ENCODE peak calls at places on chromosomes 3 and 15, in nine cellular contexts. Y is occipital lobe, B is EH, S is bronchial epithelial cell, X is iris pigment epithelial cell, C is astrocyte of the cerebellum, R is stomach, W is lower leg skin, Z is mucosa of descending colon. O is an unnamed sample.
A peak's percentile ranks its signal among the peaks of the same experiment; 100 is the strongest.

GRCh38 chr3:159775372-159775961 is 213.2 kb upstream of the IL12A start:
- DNase-seq in B (peak; percentile 93), R (no peak), C (no peak), W (no peak), S (peak; percentile 60), X (peak; percentile 82), Z (peak; percentile 49), Y (peak; percentile 75), O (peak; percentile 70)

GRCh38 chr3:187368251-187368733 is at the start of gene RTP4:
- DNase-seq in X (peak; percentile 18), Z (peak; percentile 39), Y (peak; percentile 4), R (no peak), S (peak; percentile 63), W (no peak), B (peak; percentile 34), C (peak; percentile 29), O (peak; percentile 44)

GRCh38 chr15:66803749-66804148 is 101.7 kb downstream of the SMAD6 start:
- DNase-seq in B (no peak), Z (no peak), Y (no peak), W (no peak), X (no peak), S (no peak), R (no peak), C (no peak), O (no peak)

GRCh38 chr15:66702770-66703539 is 919 bp downstream of the SMAD6 start:
- DNase-seq in R (peak; percentile 36), W (no peak), S (no peak), Z (peak; percentile 64), B (no peak), Y (no peak), C (no peak), X (no peak), O (no peak)

GRCh38 chr3:15428539-15428938 is 1.1 kb downstream of the EAF1 start:
- DNase-seq in R (no peak), Y (no peak), B (peak; percentile 76), C (no peak), Z (no peak), S (peak; percentile 95), X (peak; percentile 89), W (peak; percentile 57), O (peak; percentile 95)

GRCh38 chr3:182212479-182213076 is 500.9 kb downstream of the SOX2 start:
- DNase-seq in W (no peak), Y (peak; percentile 38), B (no peak), S (peak; percentile 99), C (peak; percentile 98), Z (no peak), X (peak; percentile 70), R (peak; percentile 54), O (peak; percentile 100)

GRCh38 chr3:63037116-63037515 is 161.9 kb upstream of the CADPS start:
- DNase-seq in X (no peak), Z (no peak), B (no peak), R (no peak), W (no peak), S (no peak), C (no peak), Y (no peak), O (no peak)

GRCh38 chr3:188339410-188340295 is 185.7 kb downstream of the LPP start:
- DNase-seq in Z (no peak), C (no peak), S (no peak), X (no peak), Y (no peak), B (no peak), R (no peak), W (no peak), O (no peak)

GRCh38 chr3:57939776-57940175 is 68.4 kb upstream of the FLNB start:
- DNase-seq in X (no peak), Z (no peak), B (no peak), S (no peak), Y (no peak), C (no peak), R (no peak), W (peak; percentile 49), O (peak; percentile 41)

GRCh38 chr3:35664460-35664919 is 25.2 kb downstream of the ARPP21 start:
- DNase-seq in Y (peak; percentile 79), S (peak; percentile 33), R (peak; percentile 31), Z (no peak), X (peak; percentile 57), C (peak; percentile 69), W (peak; percentile 76), B (no peak), O (peak; percentile 13)

GRCh38 chr15:66720206-66721010 is 18.4 kb downstream of the SMAD6 start:
- DNase-seq in Z (no peak), W (no peak), B (peak; percentile 90), Y (no peak), S (peak; percentile 63), X (peak; percentile 85), R (peak; percentile 39), C (no peak), O (peak; percentile 79)

GRCh38 chr3:4614070-4614469 is 120.9 kb downstream of the ITPR1 start:
- DNase-seq in S (no peak), Y (no peak), W (no peak), X (no peak), R (no peak), Z (no peak), C (no peak), B (no peak), O (no peak)

GRCh38 chr3:191085091-191085490 is 114.0 kb upstream of the OSTN start:
- DNase-seq in B (peak; percentile 52), S (no peak), Z (no peak), Y (no peak), X (peak; percentile 43), R (no peak), W (no peak), C (no peak), O (no peak)

GRCh38 chr3:56691165-56692000 is 8.3 kb upstream of the TASOR start:
- DNase-seq in B (no peak), W (no peak), R (no peak), S (peak; percentile 94), X (no peak), C (no peak), Y (no peak), Z (no peak), O (peak; percentile 91)

GRCh38 chr3:131551761-131552160 is 49.0 kb upstream of the MRPL3 start:
- DNase-seq in Z (no peak), W (no peak), R (no peak), Y (no peak), C (no peak), B (no peak), X (no peak), S (peak; percentile 14), O (peak; percentile 24)

GRCh38 chr3:9231006-9231405 is 18.4 kb downstream of the SRGAP3 start:
- DNase-seq in S (no peak), B (no peak), X (no peak), Z (no peak), C (no peak), W (no peak), Y (no peak), R (no peak), O (no peak)

GRCh38 chr15:68592548-68592947 is 13.8 kb downstream of the CORO2B start:
- DNase-seq in S (no peak), Y (no peak), W (no peak), Z (no peak), X (no peak), C (no peak), B (no peak), R (no peak), O (no peak)

GRCh38 chr15:79329186-79329611 is 18.3 kb downstream of the TMED3 start:
- DNase-seq in W (no peak), Z (no peak), B (peak; percentile 54), C (peak; percentile 60), R (no peak), S (peak; percentile 79), X (peak; percentile 86), Y (no peak), O (peak; percentile 74)

GRCh38 chr3:179071569-179072397 is at the start of gene ZMAT3:
- DNase-seq in C (no peak), Z (peak; percentile 90), R (peak; percentile 87), W (peak; percentile 97), B (peak; percentile 88), X (peak; percentile 85), Y (peak; percentile 89), S (peak; percentile 72), O (peak; percentile 87)

GRCh38 chr15:81038975-81039607 is 38.4 kb downstream of the TLNRD1 start:
- DNase-seq in C (no peak), S (peak; percentile 93), R (peak; percentile 50), B (peak; percentile 13), W (no peak), Z (no peak), Y (no peak), X (no peak), O (peak; percentile 85)

GRCh38 chr15:70892912-70893560 is 410 bp downstream of the LRRC49 start:
- DNase-seq in C (peak; percentile 49), X (peak; percentile 77), R (no peak), S (peak; percentile 62), Z (peak; percentile 37), B (peak; percentile 81), Y (no peak), W (no peak), O (peak; percentile 71)

GRCh38 chr3:56787258-56787777 is 14.4 kb downstream of the ARHGEF3 start:
- DNase-seq in R (no peak), S (no peak), C (no peak), W (peak; percentile 66), X (no peak), Y (no peak), Z (no peak), B (no peak), O (no peak)

GRCh38 chr3:155640098-155640497 is 104.8 kb downstream of the PLCH1 start:
- DNase-seq in B (peak; percentile 6), W (no peak), R (no peak), X (no peak), S (no peak), Z (no peak), C (no peak), Y (no peak), O (no peak)

GRCh38 chr3:9797196-9797945 is 4.5 kb downstream of the ARPC4 start:
- DNase-seq in R (no peak), B (no peak), W (no peak), Z (no peak), X (no peak), Y (no peak), C (no peak), S (no peak), O (no peak)

O was measured in epithelial cell of esophagus.